ENCODE peak calls at places on chromosomes 12 and 14, in eight cellular contexts. H is coronary artery; X is T-cell; Y is activated CD8-positive, alpha-beta T cell treated with anti-CD3 and anti-CD28 coated beads, Interleukin-2, amount 10 ng/mL, durations not matched to agents 7 days and 5 days; U is neural crest cell; B is NCI-H2081 treated with DMSO at 0.1 percent for 48 hours; T is activated naive CD4-positive, alpha-beta T cell treated with anti-CD3 and anti-CD28 coated beads for 36 hours; C is stimulated activated CD4-positive, alpha-beta T cell treated with anti-CD3 and anti-CD28 coated beads, Interleukin-4, amount 100 ng/mL, for 48 hours. S is an unnamed sample.

GRCh38 chr12:71333418-71333817 is 106.2 kb upstream of the LGR5 start:
- DNase-seq in B (no peak), T (no peak), U (no peak), Y (no peak), H (no peak), C (no peak), X (no peak), S (no peak)

GRCh38 chr14:71610797-71611196 is 321.4 kb upstream of the RGS6 start:
- DNase-seq in T (no peak), U (no peak), C (no peak), X (no peak), H (no peak), Y (no peak), B (no peak), S (no peak)

GRCh38 chr12:2957816-2958431 is 1.3 kb upstream of the TEAD4 start:
- DNase-seq in H (no peak), T (no peak), U (no peak), X (no peak), B (no peak), Y (no peak), C (no peak), S (no peak)

GRCh38 chr12:109757671-109758265 is 44.1 kb downstream of the FAM222A start:
- DNase-seq in U (no peak), X (no peak), B (no peak), C (no peak), Y (no peak), T (no peak), H (peak), S (no peak)

GRCh38 chr12:76420221-76420620 is 72.0 kb upstream of the BBS10 start:
- DNase-seq in H (no peak), B (no peak), C (no peak), X (no peak), Y (no peak), U (no peak), T (no peak), S (no peak)

GRCh38 chr12:113259499-113259953 is 38.3 kb downstream of the TPCN1 start:
- DNase-seq in Y (no peak), B (no peak), U (no peak), C (no peak), X (no peak), T (no peak), H (peak), S (no peak)

GRCh38 chr14:74595006-74595735 is 16.9 kb downstream of the LTBP2 start:
- DNase-seq in B (no peak), X (no peak), H (no peak), T (no peak), U (no peak), Y (no peak), C (no peak), S (no peak)

GRCh38 chr12:121576851-121577391 is 3.9 kb downstream of the KDM2B start:
- DNase-seq in U (peak), Y (no peak), X (no peak), C (no peak), T (no peak), B (no peak), H (no peak), S (peak)

GRCh38 chr12:97275261-97276197 is 187.1 kb upstream of the RMST start:
- DNase-seq in U (peak), B (no peak), T (no peak), X (no peak), Y (no peak), H (no peak), C (no peak), S (no peak)

GRCh38 chr14:102917469-102918211 is 4.8 kb upstream of the AMN start:
- DNase-seq in B (no peak), H (no peak), C (peak), Y (peak), U (peak), X (peak), T (peak), S (no peak)